ENCODE peak calls at places on chromosome 6, in five cellular contexts. One of them, this sample, is unnamed.
A peak's percentile ranks its signal among the peaks of the same experiment; 100 is the strongest.

GRCh38 chr6:40586800-40587201 is 363 bp downstream of the LRFN2 start:
- DNase-seq in fibroblast of pulmonary artery: no peak
- DNase-seq in left lung: no peak
- DNase-seq in hepatocyte: no peak
- DNase-seq in AG04449: no peak
- DNase-seq in this sample: no peak

GRCh38 chr6:19312291-19312978 is 524.7 kb upstream of the ID4 start:
- DNase-seq in fibroblast of pulmonary artery: no peak
- DNase-seq in AG04449: no peak
- DNase-seq in hepatocyte: no peak
- DNase-seq in left lung: no peak
- DNase-seq in this sample: no peak

GRCh38 chr6:156420172-156420993 is 356.8 kb upstream of the ARID1B start:
- DNase-seq in hepatocyte: no peak
- DNase-seq in left lung: no peak
- DNase-seq in fibroblast of pulmonary artery: peak; percentile 26
- DNase-seq in AG04449: no peak
- DNase-seq in this sample: no peak

GRCh38 chr6:37566209-37566859 is 66.6 kb upstream of the CCDC167 start:
- DNase-seq in fibroblast of pulmonary artery: peak; percentile 29
- DNase-seq in left lung: peak; percentile 85
- DNase-seq in hepatocyte: peak; percentile 68
- DNase-seq in AG04449: no peak
- DNase-seq in this sample: peak; percentile 77

GRCh38 chr6:34018026-34018425 is 127.9 kb downstream of the GRM4 start:
- DNase-seq in fibroblast of pulmonary artery: no peak
- DNase-seq in AG04449: no peak
- DNase-seq in hepatocyte: no peak
- DNase-seq in left lung: no peak
- DNase-seq in this sample: no peak

GRCh38 chr6:75526502-75527127 is 33.0 kb upstream of the FILIP1 start:
- DNase-seq in left lung: no peak
- DNase-seq in AG04449: no peak
- DNase-seq in hepatocyte: peak; percentile 84
- DNase-seq in fibroblast of pulmonary artery: peak; percentile 89
- DNase-seq in this sample: no peak

GRCh38 chr6:157047328-157047727 is 270.1 kb downstream of the ARID1B start:
- DNase-seq in fibroblast of pulmonary artery: no peak
- DNase-seq in AG04449: no peak
- DNase-seq in left lung: no peak
- DNase-seq in hepatocyte: no peak
- DNase-seq in this sample: no peak

GRCh38 chr6:52326540-52327364 is 35.2 kb upstream of the PAQR8 start:
- DNase-seq in hepatocyte: no peak
- DNase-seq in left lung: no peak
- DNase-seq in AG04449: no peak
- DNase-seq in fibroblast of pulmonary artery: no peak
- DNase-seq in this sample: no peak

GRCh38 chr6:180295-180694 is 112.0 kb upstream of the DUSP22 start:
- DNase-seq in hepatocyte: no peak
- DNase-seq in AG04449: no peak
- DNase-seq in fibroblast of pulmonary artery: no peak
- DNase-seq in left lung: no peak
- DNase-seq in this sample: no peak

GRCh38 chr6:109010703-109011102 is 83.9 kb downstream of the SESN1 start:
- DNase-seq in hepatocyte: no peak
- DNase-seq in AG04449: no peak
- DNase-seq in left lung: no peak
- DNase-seq in fibroblast of pulmonary artery: no peak
- DNase-seq in this sample: no peak

GRCh38 chr6:119727504-119728219 is 378.1 kb upstream of the MAN1A1 start:
- DNase-seq in left lung: peak; percentile 11
- DNase-seq in AG04449: no peak
- DNase-seq in fibroblast of pulmonary artery: no peak
- DNase-seq in hepatocyte: peak; percentile 9
- DNase-seq in this sample: no peak

GRCh38 chr6:13767121-13767794 is 47.1 kb downstream of the MCUR1 start:
- DNase-seq in fibroblast of pulmonary artery: peak; percentile 31
- DNase-seq in left lung: no peak
- DNase-seq in hepatocyte: peak; percentile 21
- DNase-seq in AG04449: no peak
- DNase-seq in this sample: no peak

GRCh38 chr6:7268362-7269310 is 44.4 kb downstream of the SSR1 start:
- DNase-seq in left lung: no peak
- DNase-seq in AG04449: no peak
- DNase-seq in fibroblast of pulmonary artery: no peak
- DNase-seq in hepatocyte: no peak
- DNase-seq in this sample: no peak

GRCh38 chr6:27608916-27609883 is 136.3 kb upstream of the ZNF184 start:
- DNase-seq in AG04449: no peak
- DNase-seq in left lung: no peak
- DNase-seq in fibroblast of pulmonary artery: peak; percentile 84
- DNase-seq in hepatocyte: peak; percentile 79
- DNase-seq in this sample: no peak

GRCh38 chr6:49849121-49849907 is 17.0 kb downstream of the CRISP1 start:
- DNase-seq in AG04449: peak; percentile 10
- DNase-seq in hepatocyte: peak; percentile 85
- DNase-seq in left lung: no peak
- DNase-seq in fibroblast of pulmonary artery: peak; percentile 66
- DNase-seq in this sample: peak; percentile 16

GRCh38 chr6:116057766-116058165 is 2.9 kb downstream of the FRK start:
- DNase-seq in left lung: no peak
- DNase-seq in hepatocyte: no peak
- DNase-seq in AG04449: no peak
- DNase-seq in fibroblast of pulmonary artery: no peak
- DNase-seq in this sample: no peak

GRCh38 chr6:2222275-2222842 is 23.0 kb downstream of the GMDS start:
- DNase-seq in fibroblast of pulmonary artery: no peak
- DNase-seq in hepatocyte: no peak
- DNase-seq in left lung: no peak
- DNase-seq in AG04449: no peak
- DNase-seq in this sample: no peak

GRCh38 chr6:74287932-74288331 is 591.9 kb downstream of the CD109 start:
- DNase-seq in fibroblast of pulmonary artery: no peak
- DNase-seq in left lung: no peak
- DNase-seq in hepatocyte: no peak
- DNase-seq in AG04449: no peak
- DNase-seq in this sample: no peak

GRCh38 chr6:5314191-5314865 is 53.0 kb downstream of the FARS2 start:
- DNase-seq in fibroblast of pulmonary artery: no peak
- DNase-seq in left lung: no peak
- DNase-seq in AG04449: no peak
- DNase-seq in hepatocyte: no peak
- DNase-seq in this sample: no peak

GRCh38 chr6:52909531-52909930 is at the start of gene GSTA3:
- DNase-seq in left lung: no peak
- DNase-seq in hepatocyte: no peak
- DNase-seq in AG04449: no peak
- DNase-seq in fibroblast of pulmonary artery: no peak
- DNase-seq in this sample: no peak

GRCh38 chr6:47292944-47293343 is 16.8 kb downstream of the TNFRSF21 start:
- DNase-seq in left lung: no peak
- DNase-seq in fibroblast of pulmonary artery: peak; percentile 24
- DNase-seq in AG04449: no peak
- DNase-seq in hepatocyte: no peak
- DNase-seq in this sample: no peak

GRCh38 chr6:10956776-10957175 is 69.9 kb downstream of the SYCP2L start:
- DNase-seq in left lung: no peak
- DNase-seq in hepatocyte: no peak
- DNase-seq in AG04449: no peak
- DNase-seq in fibroblast of pulmonary artery: no peak
- DNase-seq in this sample: no peak

GRCh38 chr6:10960171-10960570 is 73.3 kb downstream of the SYCP2L start:
- DNase-seq in fibroblast of pulmonary artery: no peak
- DNase-seq in hepatocyte: no peak
- DNase-seq in left lung: no peak
- DNase-seq in AG04449: no peak
- DNase-seq in this sample: no peak

GRCh38 chr6:10961837-10962236 is 75.0 kb downstream of the SYCP2L start:
- DNase-seq in left lung: no peak
- DNase-seq in fibroblast of pulmonary artery: no peak
- DNase-seq in AG04449: no peak
- DNase-seq in hepatocyte: no peak
- DNase-seq in this sample: no peak

GRCh38 chr6:10954590-10955010 is 67.7 kb downstream of the SYCP2L start:
- DNase-seq in AG04449: peak; percentile 36
- DNase-seq in left lung: peak; percentile 89
- DNase-seq in fibroblast of pulmonary artery: peak; percentile 88
- DNase-seq in hepatocyte: peak; percentile 92
- DNase-seq in this sample: peak; percentile 77

DNA sequence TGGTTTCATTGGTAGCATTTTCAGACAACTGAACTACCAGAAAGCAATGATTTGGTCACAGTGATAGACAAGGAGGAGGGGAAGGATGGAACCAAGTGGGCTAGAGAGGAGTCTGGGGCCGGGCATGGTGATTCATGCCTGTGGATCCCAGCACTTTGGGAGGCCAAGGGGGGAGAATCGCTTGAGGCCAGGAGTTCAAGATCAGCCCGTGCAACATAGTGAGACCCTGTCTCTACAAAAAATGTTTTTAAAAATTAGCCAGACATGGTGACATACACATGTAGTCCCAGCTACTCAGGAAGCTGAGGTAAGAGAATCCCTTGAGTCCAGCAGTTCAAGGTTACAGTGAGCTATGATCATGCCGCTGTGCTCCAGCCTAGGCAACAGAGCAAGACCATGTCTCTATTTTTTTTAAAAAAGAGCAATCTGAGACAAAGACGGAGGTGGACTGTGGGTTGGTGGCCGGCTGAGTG is 70.6 kb downstream of the SYCP2L start:
- DNase-seq in fibroblast of pulmonary artery: no peak
- DNase-seq in AG04449: no peak
- DNase-seq in left lung: no peak
- DNase-seq in hepatocyte: no peak
- DNase-seq in this sample: no peak
- TF ChIP-seq CTCF in fibroblast of pulmonary artery: no peak
- TF ChIP-seq CTCF in AG04449: no peak
- TF ChIP-seq CTCF in left lung: no peak
- TF ChIP-seq CTCF in hepatocyte: no peak
- TF ChIP-seq CTCF in this sample: no peak

GRCh38 chr6:149716584-149716983 is 1.3 kb downstream of the LATS1 start:
- DNase-seq in hepatocyte: no peak
- DNase-seq in left lung: no peak
- DNase-seq in fibroblast of pulmonary artery: peak; percentile 28
- DNase-seq in AG04449: no peak
- DNase-seq in this sample: no peak
- H3K4me3 ChIP-seq in hepatocyte: peak overlapping the region; percentile 79
- H3K4me3 ChIP-seq in left lung: peak overlapping the region; percentile 80
- H3K4me3 ChIP-seq in fibroblast of pulmonary artery: peak overlapping the region; percentile 75
- H3K4me3 ChIP-seq in AG04449: peak overlapping the region; percentile 92
- H3K4me3 ChIP-seq in this sample: peak overlapping the region; percentile 96

GRCh38 chr6:15387118-15387517 is 141.2 kb downstream of the JARID2 start:
- DNase-seq in AG04449: no peak
- DNase-seq in left lung: no peak
- DNase-seq in fibroblast of pulmonary artery: no peak
- DNase-seq in hepatocyte: no peak
- DNase-seq in this sample: peak; percentile 46

GRCh38 chr6:15385521-15385920 is 139.7 kb downstream of the JARID2 start:
- DNase-seq in left lung: no peak
- DNase-seq in AG04449: no peak
- DNase-seq in fibroblast of pulmonary artery: no peak
- DNase-seq in hepatocyte: no peak
- DNase-seq in this sample: no peak

GRCh38 chr6:15384901-15385300 is 139.0 kb downstream of the JARID2 start:
- DNase-seq in left lung: no peak
- DNase-seq in hepatocyte: no peak
- DNase-seq in fibroblast of pulmonary artery: no peak
- DNase-seq in AG04449: no peak
- DNase-seq in this sample: no peak

GRCh38 chr6:15386110-15386755 is 140.4 kb downstream of the JARID2 start:
- DNase-seq in fibroblast of pulmonary artery: no peak
- DNase-seq in AG04449: no peak
- DNase-seq in hepatocyte: peak; percentile 10
- DNase-seq in left lung: no peak
- DNase-seq in this sample: no peak

DNA sequence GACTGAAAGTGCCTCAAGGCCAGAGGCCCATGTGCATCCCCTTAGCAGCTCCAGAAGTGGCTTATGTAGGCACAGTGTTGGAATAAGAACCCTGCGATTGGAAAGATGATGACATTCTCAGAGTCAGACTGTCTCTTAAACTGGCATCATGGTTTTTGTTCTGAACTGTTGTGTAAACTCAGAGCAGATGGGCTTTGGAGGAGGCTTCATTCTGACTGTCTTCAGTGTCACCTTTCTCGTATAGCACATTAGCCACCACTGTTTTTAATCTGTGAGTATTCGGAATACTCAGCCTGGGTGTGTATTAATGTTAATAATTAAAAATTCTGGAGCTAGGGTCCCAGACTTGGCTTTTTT is 140.9 kb downstream of the JARID2 start:
- DNase-seq in hepatocyte: no peak
- DNase-seq in fibroblast of pulmonary artery: no peak
- DNase-seq in left lung: no peak
- DNase-seq in AG04449: no peak
- DNase-seq in this sample: no peak
- TF ChIP-seq CTCF in hepatocyte: no peak
- TF ChIP-seq CTCF in fibroblast of pulmonary artery: no peak
- TF ChIP-seq CTCF in left lung: no peak
- TF ChIP-seq CTCF in AG04449: no peak
- TF ChIP-seq CTCF in this sample: no peak

DNA sequence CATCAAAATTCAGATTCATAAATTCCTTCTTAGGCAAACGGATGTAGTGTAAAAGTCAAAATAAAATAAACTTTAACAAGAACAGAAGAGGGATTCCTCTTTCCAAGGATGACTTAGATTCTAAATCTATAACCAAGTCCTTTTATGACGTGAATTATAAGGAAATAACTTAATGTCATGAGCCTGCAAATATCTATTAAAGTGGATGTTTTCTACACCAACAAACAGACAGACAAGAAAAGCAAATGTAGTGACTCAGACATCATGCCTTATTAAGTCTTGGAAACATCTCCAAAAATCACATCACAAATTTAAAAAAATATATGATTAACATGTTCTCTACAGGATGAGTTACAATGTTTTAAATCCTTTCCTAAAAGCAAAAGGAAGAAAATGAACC is 397.1 kb downstream of the ESR1 start:
- DNase-seq in hepatocyte: no peak
- DNase-seq in fibroblast of pulmonary artery: no peak
- DNase-seq in left lung: no peak
- DNase-seq in AG04449: no peak
- DNase-seq in this sample: no peak
- H3K4me3 ChIP-seq in hepatocyte: no peak overlapping the region
- H3K4me3 ChIP-seq in fibroblast of pulmonary artery: no peak overlapping the region
- H3K4me3 ChIP-seq in left lung: no peak overlapping the region
- H3K4me3 ChIP-seq in AG04449: no peak overlapping the region
- H3K4me3 ChIP-seq in this sample: no peak overlapping the region